ENCODE peak calls at places on chromosomes 2 and 18, in five cellular contexts. P, F, E, A and B are unnamed samples.

GRCh38 chr2:71888741-71889445 is 258.8 kb downstream of the CYP26B1 start:
- DNase-seq in P (peak), F (no peak), E (no peak), A (no peak), B (no peak)

GRCh38 chr2:174510583-174511189 is 23.9 kb upstream of the GPR155 start:
- DNase-seq in E (no peak), A (no peak), F (no peak), P (peak), B (peak)

GRCh38 chr18:4807495-4808293 is 352.6 kb upstream of the DLGAP1 start:
- DNase-seq in A (no peak), E (no peak), P (no peak), F (no peak), B (no peak)

GRCh38 chr2:240217431-240218301 is 77.2 kb upstream of the OTOS start:
- DNase-seq in P (no peak), E (no peak), A (no peak), F (peak), B (no peak)

GRCh38 chr2:122029945-122030344 is 274.5 kb downstream of the TSN start:
- DNase-seq in A (no peak), E (no peak), F (no peak), P (no peak), B (no peak)

GRCh38 chr2:232951891-232952290 is 61.2 kb downstream of the NGEF start:
- DNase-seq in E (no peak), P (no peak), F (no peak), A (peak), B (peak)

GRCh38 chr2:45595724-45596435 is 15.2 kb downstream of the SRBD1 start:
- DNase-seq in P (peak), E (no peak), F (no peak), A (peak), B (no peak)

GRCh38 chr2:40559175-40559574 is 107.3 kb upstream of the SLC8A1 start:
- DNase-seq in E (no peak), P (peak), A (no peak), F (no peak), B (no peak)

GRCh38 chr2:190221438-190221837 is 98.2 kb downstream of the HIBCH start:
- DNase-seq in P (no peak), F (no peak), A (no peak), E (no peak), B (no peak)

GRCh38 chr2:24228470-24228869 is 53.6 kb downstream of the FAM228A start:
- DNase-seq in E (no peak), A (peak), P (peak), F (no peak), B (peak)

GRCh38 chr2:137192366-137193315 is 427.3 kb downstream of the THSD7B start:
- DNase-seq in P (no peak), A (no peak), E (no peak), F (no peak), B (no peak)

GRCh38 chr2:178522950-178523595 is 42.8 kb downstream of the PLEKHA3 start:
- DNase-seq in P (peak), E (peak), F (peak), A (peak), B (peak)

GRCh38 chr2:64338910-64339500 is 115.0 kb upstream of the LGALSL start:
- DNase-seq in E (no peak), A (no peak), F (no peak), P (no peak), B (no peak)

GRCh38 chr18:2981212-2981728 is 31.7 kb downstream of the LPIN2 start:
- DNase-seq in F (no peak), E (no peak), A (peak), P (peak), B (no peak)

GRCh38 chr18:25672490-25672889 is 320.5 kb upstream of the ZNF521 start:
- DNase-seq in A (no peak), F (peak), E (peak), P (no peak), B (peak)

GRCh38 chr18:41395695-41396094 is 559.3 kb upstream of the PIK3C3 start:
- DNase-seq in A (no peak), E (no peak), F (no peak), P (peak), B (peak)

GRCh38 chr2:226118471-226119429 is 680.9 kb downstream of the IRS1 start:
- DNase-seq in E (no peak), P (peak), F (no peak), A (peak), B (no peak)

GRCh38 chr2:1967242-1968210 is 223.2 kb upstream of the PXDN start:
- DNase-seq in E (no peak), F (no peak), A (no peak), P (no peak), B (no peak)

GRCh38 chr2:6978991-6979390 is 61.8 kb downstream of the RNF144A start:
- DNase-seq in E (no peak), F (no peak), A (no peak), P (no peak), B (no peak)

GRCh38 chr2:138432971-138433370 is 68.6 kb upstream of the SPOPL start:
- DNase-seq in P (peak), F (no peak), A (no peak), E (no peak), B (no peak)

GRCh38 chr2:23761638-23762037 is 165.3 kb downstream of the ATAD2B start:
- DNase-seq in A (no peak), P (no peak), E (no peak), F (no peak), B (no peak)

GRCh38 chr18:48879008-48879431 is 71.7 kb downstream of the SMAD7 start:
- DNase-seq in E (no peak), A (peak), P (no peak), F (peak), B (peak)

GRCh38 chr18:8609711-8610441 is 639 bp downstream of the RAB12 start:
- DNase-seq in A (peak), P (no peak), E (no peak), F (no peak), B (no peak)

GRCh38 chr18:78431606-78432005 is 548.0 kb upstream of the SALL3 start:
- DNase-seq in E (no peak), F (peak), P (no peak), A (no peak), B (peak)

GRCh38 chr2:136381245-136381644 is 263.3 kb upstream of the CXCR4 start:
- DNase-seq in F (no peak), E (no peak), A (no peak), P (no peak), B (no peak)

GRCh38 chr18:48952287-48953095 is 1.7 kb upstream of the SMAD7 start:
- DNase-seq in A (peak), F (peak), E (no peak), P (peak), B (peak)

GRCh38 chr2:110865188-110865587 is 132.8 kb downstream of the ACOXL start:
- DNase-seq in F (no peak), A (peak), E (no peak), P (peak), B (no peak)

GRCh38 chr2:54710216-54710615 is 13.2 kb upstream of the EML6 start:
- DNase-seq in E (no peak), P (no peak), A (no peak), F (no peak), B (no peak)

GRCh38 chr2:37211939-37212338 is 15.6 kb downstream of the CEBPZOS start:
- DNase-seq in P (peak), F (no peak), A (no peak), E (no peak), B (no peak)

GRCh38 chr2:74147729-74148456 is at the start of gene BOLA3:
- DNase-seq in P (peak), F (peak), E (peak), A (peak), B (peak)

GRCh38 chr18:32974421-32975165 is 201.8 kb upstream of the KLHL14 start:
- DNase-seq in F (no peak), P (no peak), E (no peak), A (no peak), B (no peak)

GRCh38 chr18:31744661-31745060 is 16.0 kb downstream of the SLC25A52 start:
- DNase-seq in F (no peak), E (no peak), A (no peak), P (no peak), B (peak)

GRCh38 chr2:104502904-104503303 is 351.0 kb upstream of the POU3F3 start:
- DNase-seq in P (no peak), E (no peak), A (no peak), F (no peak), B (no peak)

GRCh38 chr2:85547859-85548607 is 9.1 kb downstream of the MAT2A start:
- DNase-seq in F (no peak), E (no peak), A (peak), P (peak), B (no peak)

GRCh38 chr2:130380096-130380934 is 24.5 kb downstream of the PTPN18 start:
- DNase-seq in E (no peak), F (no peak), P (no peak), A (no peak), B (peak)

GRCh38 chr18:54791657-54792056 is 36.6 kb upstream of the RAB27B start:
- DNase-seq in F (no peak), P (no peak), A (no peak), E (no peak), B (no peak)

GRCh38 chr2:160920791-160921303 is 239.4 kb upstream of the TANK start:
- DNase-seq in E (no peak), A (peak), F (no peak), P (peak), B (no peak)
- H4K8ac ChIP-seq in E (no peak), A (no peak), F (no peak), P (peak), B (no peak)

DNA sequence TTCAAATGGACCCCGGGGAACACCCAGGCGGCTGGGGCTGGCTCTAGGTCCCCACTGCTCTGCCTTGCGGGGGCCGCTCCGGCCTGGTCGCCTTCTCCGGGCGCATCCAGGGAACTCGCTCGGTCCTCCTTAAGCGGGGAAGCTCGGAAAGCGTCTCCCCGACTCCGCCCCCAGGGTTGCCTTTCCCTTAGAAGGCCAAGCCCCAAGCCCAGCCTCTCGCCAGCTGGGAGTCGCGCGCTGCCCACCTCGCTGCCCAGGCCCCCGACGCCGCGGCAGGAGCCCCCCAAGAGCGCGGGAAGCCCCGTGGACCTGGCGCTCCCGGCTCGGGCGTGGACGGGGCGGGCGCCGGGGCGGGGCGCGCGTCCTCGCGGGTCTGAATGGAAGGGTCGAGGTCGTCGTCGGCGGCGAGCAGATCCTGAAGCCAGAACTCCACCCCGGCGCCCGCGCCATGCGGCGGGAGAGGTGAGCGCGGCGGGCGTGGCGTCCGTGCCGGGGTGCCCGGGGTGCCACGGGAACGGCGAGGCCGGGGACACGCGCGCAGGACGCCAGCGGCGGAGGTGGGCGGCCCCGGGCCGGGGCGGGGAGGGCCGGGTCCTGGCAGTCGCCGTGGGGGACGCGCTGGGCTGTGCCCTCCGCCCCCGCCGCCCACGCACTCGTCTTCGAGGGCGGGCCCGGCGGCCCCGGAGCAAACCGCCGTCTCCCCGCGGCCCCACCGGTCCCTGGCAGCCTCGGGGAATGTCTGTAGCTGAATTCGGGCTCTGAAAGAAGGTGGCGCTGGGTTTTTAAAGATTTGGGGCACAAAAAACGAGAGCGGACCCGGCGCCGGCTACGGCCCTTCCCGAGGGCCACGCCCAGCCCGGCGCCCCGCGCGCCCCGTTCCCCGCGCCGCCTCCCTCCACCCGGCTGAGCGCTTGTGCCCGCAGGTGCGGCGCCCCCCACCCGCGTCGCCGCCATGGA is at the start of gene BOK:
- DNase-seq in E (peak), F (peak), A (peak), P (peak), B (peak)
- H4K8ac ChIP-seq in E (no peak), F (no peak), A (peak), P (peak), B (no peak)

GRCh38 chr2:12742891-12743290 is 26.2 kb downstream of the TRIB2 start:
- DNase-seq in F (no peak), E (no peak), P (peak), A (no peak), B (no peak)
- H4K8ac ChIP-seq in F (no peak), E (no peak), P (no peak), A (no peak), B (no peak)

GRCh38 chr18:56517181-56517580 is 121.2 kb downstream of the TXNL1 start:
- DNase-seq in E (no peak), A (no peak), P (no peak), F (no peak), B (no peak)

GRCh38 chr18:56517761-56518160 is 120.6 kb downstream of the TXNL1 start:
- DNase-seq in F (no peak), A (no peak), P (no peak), E (no peak), B (no peak)

DNA sequence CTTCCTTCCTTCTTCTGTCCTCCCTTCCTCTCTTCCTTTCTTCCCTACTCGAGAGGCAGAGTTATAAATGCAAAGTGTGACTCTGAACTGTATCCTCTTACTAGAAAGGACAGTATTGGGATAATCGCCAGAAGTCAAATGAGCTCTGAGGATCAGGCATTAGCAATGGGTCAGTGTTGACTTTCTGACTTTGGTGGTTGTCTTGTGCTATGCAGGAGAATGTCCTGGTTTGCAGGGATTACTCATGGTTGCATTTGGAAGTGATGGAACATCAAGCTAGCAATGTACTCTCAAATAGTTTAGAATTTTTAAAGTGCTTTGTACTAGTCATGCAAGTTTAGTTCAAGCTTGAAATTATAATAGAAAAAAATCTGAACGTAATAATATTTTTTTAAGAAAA is 115.6 kb downstream of the TXNL1 start:
- DNase-seq in E (no peak), P (peak), A (no peak), F (no peak), B (no peak)
- H4K8ac ChIP-seq in E (no peak), P (no peak), A (no peak), F (no peak), B (no peak)

DNA sequence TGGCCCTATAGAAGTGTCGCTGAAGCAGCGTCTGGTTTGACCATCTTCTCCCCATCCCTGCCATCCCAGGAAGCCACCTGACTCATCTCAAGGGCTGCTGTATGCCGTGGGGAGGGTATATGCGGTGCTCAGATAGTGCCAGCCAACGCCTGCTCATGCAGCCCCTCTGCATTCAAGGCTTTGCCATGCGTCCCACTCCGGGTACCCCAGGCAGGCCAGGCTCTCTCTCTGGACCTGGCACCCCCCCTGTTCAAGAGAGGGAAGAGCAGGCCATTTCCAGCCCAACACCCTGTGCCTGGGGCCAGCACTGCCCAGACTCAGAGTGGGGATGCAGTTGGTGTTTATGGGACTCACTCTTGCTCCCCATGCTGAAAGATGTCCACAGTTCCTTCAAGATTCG is 130.0 kb downstream of the GLI2 start:
- DNase-seq in E (no peak), A (no peak), F (no peak), P (no peak), B (no peak)
- H4K8ac ChIP-seq in E (no peak), A (no peak), F (no peak), P (no peak), B (no peak)